ENCODE peak calls at places on chromosomes 4 and X, in five cellular contexts. One of them, this sample, is unnamed.

GRCh38 chr4:164012396-164013027 is 518.0 kb downstream of the TMA16 start:
- DNase-seq in HCT116: peak
- DNase-seq in neural progenitor cell: peak
- DNase-seq in PC-3: peak
- DNase-seq in SK-N-SH: peak
- DNase-seq in this sample: no peak

GRCh38 chr4:67638157-67638556 is 62.8 kb downstream of the UBA6 start:
- DNase-seq in HCT116: no peak
- DNase-seq in neural progenitor cell: no peak
- DNase-seq in PC-3: no peak
- DNase-seq in SK-N-SH: no peak
- DNase-seq in this sample: no peak

GRCh38 chr4:167622481-167623240 is 388.4 kb upstream of the SPOCK3 start:
- DNase-seq in HCT116: peak
- DNase-seq in neural progenitor cell: peak
- DNase-seq in PC-3: peak
- DNase-seq in SK-N-SH: peak
- DNase-seq in this sample: peak

GRCh38 chr4:116829187-116829586 is 256.2 kb downstream of the TRAM1L1 start:
- DNase-seq in HCT116: no peak
- DNase-seq in neural progenitor cell: no peak
- DNase-seq in PC-3: no peak
- DNase-seq in SK-N-SH: no peak
- DNase-seq in this sample: no peak

GRCh38 chr4:8653326-8654000 is 60.9 kb downstream of the CPZ start:
- DNase-seq in HCT116: no peak
- DNase-seq in neural progenitor cell: no peak
- DNase-seq in PC-3: no peak
- DNase-seq in SK-N-SH: no peak
- DNase-seq in this sample: no peak

GRCh38 chr4:100582146-100582545 is 64.3 kb upstream of the EMCN start:
- DNase-seq in HCT116: no peak
- DNase-seq in neural progenitor cell: no peak
- DNase-seq in PC-3: peak
- DNase-seq in SK-N-SH: no peak
- DNase-seq in this sample: no peak

GRCh38 chr4:127782275-127783025 is at the start of gene HSPA4L:
- DNase-seq in HCT116: peak
- DNase-seq in neural progenitor cell: peak
- DNase-seq in PC-3: peak
- DNase-seq in SK-N-SH: no peak
- DNase-seq in this sample: peak

GRCh38 chrX:1491851-1492349 is 39.2 kb upstream of the ASMTL start:
- DNase-seq in HCT116: peak
- DNase-seq in neural progenitor cell: peak
- DNase-seq in PC-3: peak
- DNase-seq in SK-N-SH: peak
- DNase-seq in this sample: peak

GRCh38 chr4:173345648-173346047 is 11.5 kb upstream of the HMGB2 start:
- DNase-seq in HCT116: no peak
- DNase-seq in neural progenitor cell: no peak
- DNase-seq in PC-3: no peak
- DNase-seq in SK-N-SH: no peak
- DNase-seq in this sample: no peak

GRCh38 chr4:173347467-173347866 is 13.3 kb upstream of the HMGB2 start:
- DNase-seq in HCT116: no peak
- DNase-seq in neural progenitor cell: no peak
- DNase-seq in PC-3: no peak
- DNase-seq in SK-N-SH: no peak
- DNase-seq in this sample: no peak

GRCh38 chr4:173343832-173344397 is 9.8 kb upstream of the HMGB2 start:
- DNase-seq in HCT116: no peak
- DNase-seq in neural progenitor cell: peak
- DNase-seq in PC-3: no peak
- DNase-seq in SK-N-SH: no peak
- DNase-seq in this sample: no peak

GRCh38 chr4:173346074-173346473 is 11.9 kb upstream of the HMGB2 start:
- DNase-seq in HCT116: no peak
- DNase-seq in neural progenitor cell: no peak
- DNase-seq in PC-3: peak
- DNase-seq in SK-N-SH: no peak
- DNase-seq in this sample: peak
- TF ChIP-seq EZH2phosphoT487 in HCT116: no peak
- TF ChIP-seq EZH2phosphoT487 in neural progenitor cell: no peak
- TF ChIP-seq EZH2phosphoT487 in PC-3: no peak
- TF ChIP-seq EZH2phosphoT487 in SK-N-SH: no peak
- TF ChIP-seq EZH2phosphoT487 in this sample: peak

DNA sequence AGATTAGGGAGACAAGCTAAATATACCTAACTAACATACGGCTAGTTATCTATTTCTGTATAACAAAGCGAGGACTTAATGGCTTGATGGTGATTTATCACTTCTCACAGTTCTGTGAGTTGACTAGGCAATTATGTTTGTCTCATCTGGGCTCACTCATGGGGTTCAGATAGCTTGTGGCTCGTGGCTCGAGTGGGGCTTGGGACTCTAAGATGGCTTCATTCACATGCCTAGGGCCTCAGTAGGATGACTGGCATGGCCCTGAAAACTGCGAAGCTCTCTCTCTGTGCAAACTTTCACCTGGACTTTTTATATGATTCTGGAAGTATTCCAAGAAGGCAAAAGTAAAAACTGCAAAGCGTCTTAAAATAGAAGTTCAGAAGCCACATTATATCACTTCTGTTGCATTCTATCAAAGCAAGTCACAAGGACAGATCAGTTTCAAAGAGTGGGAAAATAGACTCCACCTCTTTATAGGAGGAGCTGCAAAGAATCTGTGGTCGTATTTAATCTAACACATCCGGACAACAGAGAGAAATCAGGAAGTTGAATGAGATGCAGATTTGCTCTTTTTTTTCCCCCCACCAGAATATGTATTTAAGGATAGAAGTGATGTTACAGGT is 491.2 kb downstream of the INPP4B start:
- DNase-seq in HCT116: no peak
- DNase-seq in neural progenitor cell: no peak
- DNase-seq in PC-3: peak
- DNase-seq in SK-N-SH: no peak
- DNase-seq in this sample: no peak
- H2AFZ ChIP-seq in HCT116: no peak
- H2AFZ ChIP-seq in neural progenitor cell: no peak
- H2AFZ ChIP-seq in PC-3: no peak
- H2AFZ ChIP-seq in SK-N-SH: no peak
- H2AFZ ChIP-seq in this sample: no peak

GRCh38 chr4:123379392-123379791 is 17.2 kb upstream of the SPRY1 start:
- DNase-seq in HCT116: no peak
- DNase-seq in neural progenitor cell: no peak
- DNase-seq in PC-3: no peak
- DNase-seq in SK-N-SH: no peak
- DNase-seq in this sample: no peak
- H3K9ac ChIP-seq in HCT116: no peak
- H3K9ac ChIP-seq in neural progenitor cell: no peak
- H3K9ac ChIP-seq in PC-3: no peak
- H3K9ac ChIP-seq in SK-N-SH: no peak
- H3K9ac ChIP-seq in this sample: no peak

GRCh38 chrX:13666836-13667235 is 13.9 kb downstream of the TCEANC start:
- DNase-seq in HCT116: no peak
- DNase-seq in neural progenitor cell: no peak
- DNase-seq in PC-3: no peak
- DNase-seq in SK-N-SH: no peak
- DNase-seq in this sample: no peak
- TF ChIP-seq EZH2phosphoT487 in HCT116: no peak
- TF ChIP-seq EZH2phosphoT487 in neural progenitor cell: no peak
- TF ChIP-seq EZH2phosphoT487 in PC-3: no peak
- TF ChIP-seq EZH2phosphoT487 in SK-N-SH: no peak
- TF ChIP-seq EZH2phosphoT487 in this sample: no peak

GRCh38 chrX:10193587-10193986 is 36.8 kb downstream of the CLCN4 start:
- DNase-seq in HCT116: no peak
- DNase-seq in neural progenitor cell: no peak
- DNase-seq in PC-3: no peak
- DNase-seq in SK-N-SH: no peak
- DNase-seq in this sample: no peak

GRCh38 chrX:10187421-10187820 is 30.6 kb downstream of the CLCN4 start:
- DNase-seq in HCT116: no peak
- DNase-seq in neural progenitor cell: no peak
- DNase-seq in PC-3: no peak
- DNase-seq in SK-N-SH: no peak
- DNase-seq in this sample: no peak

GRCh38 chrX:10186355-10186754 is 29.6 kb downstream of the CLCN4 start:
- DNase-seq in HCT116: no peak
- DNase-seq in neural progenitor cell: no peak
- DNase-seq in PC-3: no peak
- DNase-seq in SK-N-SH: no peak
- DNase-seq in this sample: no peak

GRCh38 chrX:10190367-10190766 is 33.6 kb downstream of the CLCN4 start:
- DNase-seq in HCT116: peak
- DNase-seq in neural progenitor cell: peak
- DNase-seq in PC-3: peak
- DNase-seq in SK-N-SH: peak
- DNase-seq in this sample: peak

DNA sequence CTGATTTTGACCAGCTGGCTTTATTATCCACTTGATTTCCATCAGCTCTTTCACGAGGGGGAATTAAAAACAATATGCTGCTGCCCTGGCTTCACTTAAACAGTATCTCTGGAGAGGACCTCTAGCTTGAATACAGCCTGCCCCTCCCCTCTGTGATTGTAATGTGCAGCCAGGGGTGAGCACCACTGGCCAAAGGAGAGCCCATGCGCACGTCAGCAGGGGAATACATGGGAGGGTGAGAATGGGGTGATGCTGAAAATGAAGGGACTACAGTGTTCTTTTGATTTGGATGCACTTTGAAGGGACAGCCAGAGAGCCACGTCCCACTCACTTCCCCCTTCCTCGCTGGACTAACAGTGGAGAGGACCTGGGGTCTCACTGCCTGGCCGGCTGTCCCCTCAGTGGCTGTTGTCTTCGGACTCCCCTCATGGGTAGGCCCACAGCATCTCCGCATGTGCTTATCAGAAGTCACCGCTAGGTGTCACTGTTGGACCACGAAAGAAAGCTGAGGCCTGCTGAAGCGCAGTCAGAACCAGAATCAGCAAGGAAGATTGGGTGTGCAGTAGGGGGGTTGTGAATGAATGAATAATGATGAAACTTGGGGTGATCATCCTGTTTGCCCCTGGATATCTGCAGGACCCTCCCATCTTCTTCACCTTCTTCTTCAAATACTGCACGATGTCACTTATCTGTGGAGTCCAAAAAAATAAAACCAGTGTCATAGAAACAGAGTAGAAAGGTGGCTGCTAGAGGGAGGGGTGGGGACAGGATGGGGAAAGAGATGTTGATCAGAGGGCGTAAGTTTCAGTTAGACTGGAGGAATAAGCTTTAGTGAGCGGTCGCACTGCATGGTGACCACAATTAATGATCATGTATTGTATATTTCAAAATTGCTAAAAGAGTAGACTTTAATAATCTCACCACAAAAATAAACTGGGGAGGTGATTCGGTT is 32.8 kb downstream of the CLCN4 start:
- DNase-seq in HCT116: peak
- DNase-seq in neural progenitor cell: peak
- DNase-seq in PC-3: peak
- DNase-seq in SK-N-SH: peak
- DNase-seq in this sample: peak
- H2AFZ ChIP-seq in HCT116: no peak
- H2AFZ ChIP-seq in neural progenitor cell: no peak
- H2AFZ ChIP-seq in PC-3: no peak
- H2AFZ ChIP-seq in SK-N-SH: no peak
- H2AFZ ChIP-seq in this sample: no peak